ENCODE peak calls at places on chromosomes 13 and 19, in six cellular contexts. One of them, this sample, is unnamed.

GRCh38 chr13:99948411-99948810 is 23.2 kb downstream of the ZIC5 start:
- DNase-seq in cardiac muscle cell: no peak
- DNase-seq in AG10803: no peak
- DNase-seq in prostate gland: no peak
- DNase-seq in glutamatergic neuron: no peak
- DNase-seq in AG04450: no peak
- DNase-seq in this sample: no peak

GRCh38 chr19:47691090-47691489 is 22.1 kb upstream of the EHD2 start:
- DNase-seq in cardiac muscle cell: no peak
- DNase-seq in AG10803: no peak
- DNase-seq in prostate gland: no peak
- DNase-seq in glutamatergic neuron: no peak
- DNase-seq in AG04450: no peak
- DNase-seq in this sample: no peak

GRCh38 chr19:4288091-4288777 is 9.2 kb downstream of the SHD start:
- DNase-seq in cardiac muscle cell: no peak
- DNase-seq in AG10803: no peak
- DNase-seq in prostate gland: no peak
- DNase-seq in glutamatergic neuron: no peak
- DNase-seq in AG04450: no peak
- DNase-seq in this sample: no peak

GRCh38 chr13:77696006-77696862 is 1.3 kb upstream of the SLAIN1 start:
- DNase-seq in cardiac muscle cell: no peak
- DNase-seq in AG10803: no peak
- DNase-seq in prostate gland: no peak
- DNase-seq in glutamatergic neuron: no peak
- DNase-seq in AG04450: no peak
- DNase-seq in this sample: no peak

GRCh38 chr13:98978280-98978679 is 416 bp upstream of the DOCK9 start:
- DNase-seq in cardiac muscle cell: peak; percentile 39
- DNase-seq in AG10803: peak; percentile 91
- DNase-seq in prostate gland: no peak
- DNase-seq in glutamatergic neuron: no peak
- DNase-seq in AG04450: peak; percentile 69
- DNase-seq in this sample: no peak

GRCh38 chr19:11091343-11092153 is 2.3 kb downstream of the LDLR start:
- DNase-seq in cardiac muscle cell: peak; percentile 97
- DNase-seq in AG10803: peak; percentile 96
- DNase-seq in prostate gland: peak; percentile 80
- DNase-seq in glutamatergic neuron: no peak
- DNase-seq in AG04450: peak; percentile 46
- DNase-seq in this sample: no peak

GRCh38 chr13:63501702-63502101 is 2086.1 kb upstream of the PCDH20 start:
- DNase-seq in cardiac muscle cell: peak; percentile 4
- DNase-seq in AG10803: no peak
- DNase-seq in prostate gland: no peak
- DNase-seq in glutamatergic neuron: no peak
- DNase-seq in AG04450: no peak
- DNase-seq in this sample: no peak

GRCh38 chr13:51942189-51942588 is 69.1 kb downstream of the ATP7B start:
- DNase-seq in cardiac muscle cell: no peak
- DNase-seq in AG10803: no peak
- DNase-seq in prostate gland: no peak
- DNase-seq in glutamatergic neuron: no peak
- DNase-seq in AG04450: no peak
- DNase-seq in this sample: no peak

GRCh38 chr19:47765522-47766358 is 12.8 kb upstream of the SELENOW start:
- DNase-seq in cardiac muscle cell: peak; percentile 72
- DNase-seq in AG10803: peak; percentile 41
- DNase-seq in prostate gland: peak; percentile 44
- DNase-seq in glutamatergic neuron: peak; percentile 88
- DNase-seq in AG04450: no peak
- DNase-seq in this sample: no peak

GRCh38 chr13:42396501-42396900 is 124.5 kb downstream of the AKAP11 start:
- DNase-seq in cardiac muscle cell: no peak
- DNase-seq in AG10803: no peak
- DNase-seq in prostate gland: no peak
- DNase-seq in glutamatergic neuron: no peak
- DNase-seq in AG04450: no peak
- DNase-seq in this sample: no peak

GRCh38 chr13:91087276-91087675 is 260.2 kb upstream of the MIR17HG start:
- DNase-seq in cardiac muscle cell: no peak
- DNase-seq in AG10803: no peak
- DNase-seq in prostate gland: no peak
- DNase-seq in glutamatergic neuron: no peak
- DNase-seq in AG04450: no peak
- DNase-seq in this sample: no peak

GRCh38 chr19:2333807-2334211 is 5.3 kb downstream of the SPPL2B start:
- DNase-seq in cardiac muscle cell: no peak
- DNase-seq in AG10803: no peak
- DNase-seq in prostate gland: no peak
- DNase-seq in glutamatergic neuron: peak; percentile 33
- DNase-seq in AG04450: no peak
- DNase-seq in this sample: no peak

GRCh38 chr19:49555600-49556411 is 24.6 kb downstream of the NOSIP start:
- DNase-seq in cardiac muscle cell: peak; percentile 52
- DNase-seq in AG10803: peak; percentile 45
- DNase-seq in prostate gland: no peak
- DNase-seq in glutamatergic neuron: peak; percentile 76
- DNase-seq in AG04450: no peak
- DNase-seq in this sample: no peak

GRCh38 chr19:8017808-8018207 is 12.4 kb upstream of the ELAVL1 start:
- DNase-seq in cardiac muscle cell: no peak
- DNase-seq in AG10803: no peak
- DNase-seq in prostate gland: no peak
- DNase-seq in glutamatergic neuron: no peak
- DNase-seq in AG04450: no peak
- DNase-seq in this sample: no peak

GRCh38 chr13:112457485-112457884 is 81.3 kb downstream of the SPACA7 start:
- DNase-seq in cardiac muscle cell: no peak
- DNase-seq in AG10803: no peak
- DNase-seq in prostate gland: no peak
- DNase-seq in glutamatergic neuron: no peak
- DNase-seq in AG04450: no peak
- DNase-seq in this sample: no peak

GRCh38 chr13:44068169-44068568 is 188.5 kb downstream of the LACC1 start:
- DNase-seq in cardiac muscle cell: peak; percentile 56
- DNase-seq in AG10803: no peak
- DNase-seq in prostate gland: no peak
- DNase-seq in glutamatergic neuron: no peak
- DNase-seq in AG04450: no peak
- DNase-seq in this sample: no peak

GRCh38 chr13:106390360-106390759 is 145.1 kb downstream of the EFNB2 start:
- DNase-seq in cardiac muscle cell: no peak
- DNase-seq in AG10803: no peak
- DNase-seq in prostate gland: no peak
- DNase-seq in glutamatergic neuron: no peak
- DNase-seq in AG04450: no peak
- DNase-seq in this sample: no peak

GRCh38 chr13:80389073-80390038 is 48.4 kb upstream of the SPRY2 start:
- DNase-seq in cardiac muscle cell: peak; percentile 61
- DNase-seq in AG10803: no peak
- DNase-seq in prostate gland: no peak
- DNase-seq in glutamatergic neuron: no peak
- DNase-seq in AG04450: no peak
- DNase-seq in this sample: no peak

GRCh38 chr13:26254583-26255102 is 714 bp downstream of the CDK8 start:
- DNase-seq in cardiac muscle cell: peak; percentile 38
- DNase-seq in AG10803: peak; percentile 40
- DNase-seq in prostate gland: peak; percentile 62
- DNase-seq in glutamatergic neuron: peak; percentile 63
- DNase-seq in AG04450: no peak
- DNase-seq in this sample: peak; percentile 27

GRCh38 chr19:10517361-10517759 is at the start of gene S1PR5:
- DNase-seq in cardiac muscle cell: no peak
- DNase-seq in AG10803: no peak
- DNase-seq in prostate gland: no peak
- DNase-seq in glutamatergic neuron: peak; percentile 37
- DNase-seq in AG04450: no peak
- DNase-seq in this sample: no peak

GRCh38 chr19:38290631-38291147 is 13.4 kb upstream of the C19orf33 start:
- DNase-seq in cardiac muscle cell: peak; percentile 67
- DNase-seq in AG10803: peak; percentile 91
- DNase-seq in prostate gland: peak; percentile 96
- DNase-seq in glutamatergic neuron: no peak
- DNase-seq in AG04450: peak; percentile 86
- DNase-seq in this sample: no peak

GRCh38 chr19:46721269-46722003 is 4.5 kb upstream of the PRKD2 start:
- DNase-seq in cardiac muscle cell: no peak
- DNase-seq in AG10803: no peak
- DNase-seq in prostate gland: no peak
- DNase-seq in glutamatergic neuron: peak; percentile 66
- DNase-seq in AG04450: no peak
- DNase-seq in this sample: no peak

GRCh38 chr19:4327877-4328242 is 10.8 kb downstream of the STAP2 start:
- DNase-seq in cardiac muscle cell: no peak
- DNase-seq in AG10803: no peak
- DNase-seq in prostate gland: no peak
- DNase-seq in glutamatergic neuron: no peak
- DNase-seq in AG04450: no peak
- DNase-seq in this sample: no peak

GRCh38 chr19:46111376-46111775 is 13.1 kb downstream of the IGFL3 start:
- DNase-seq in cardiac muscle cell: no peak
- DNase-seq in AG10803: no peak
- DNase-seq in prostate gland: no peak
- DNase-seq in glutamatergic neuron: no peak
- DNase-seq in AG04450: no peak
- DNase-seq in this sample: no peak

GRCh38 chr13:39051157-39051556 is 12.9 kb downstream of the NHLRC3 start:
- DNase-seq in cardiac muscle cell: peak; percentile 70
- DNase-seq in AG10803: peak; percentile 55
- DNase-seq in prostate gland: no peak
- DNase-seq in glutamatergic neuron: no peak
- DNase-seq in AG04450: no peak
- DNase-seq in this sample: no peak

GRCh38 chr19:5806905-5807304 is 2.0 kb downstream of the NRTN start:
- DNase-seq in cardiac muscle cell: no peak
- DNase-seq in AG10803: no peak
- DNase-seq in prostate gland: no peak
- DNase-seq in glutamatergic neuron: no peak
- DNase-seq in AG04450: no peak
- DNase-seq in this sample: no peak

GRCh38 chr19:5808120-5808816 is 3.4 kb downstream of the NRTN start:
- DNase-seq in cardiac muscle cell: no peak
- DNase-seq in AG10803: no peak
- DNase-seq in prostate gland: no peak
- DNase-seq in glutamatergic neuron: no peak
- DNase-seq in AG04450: no peak
- DNase-seq in this sample: no peak

GRCh38 chr19:5804516-5805464 is at the start of gene NRTN:
- DNase-seq in cardiac muscle cell: no peak
- DNase-seq in AG10803: no peak
- DNase-seq in prostate gland: no peak
- DNase-seq in glutamatergic neuron: peak; percentile 48
- DNase-seq in AG04450: no peak
- DNase-seq in this sample: no peak

GRCh38 chr19:5805465-5806132 is 732 bp downstream of the NRTN start:
- DNase-seq in cardiac muscle cell: peak; percentile 60
- DNase-seq in AG10803: peak; percentile 24
- DNase-seq in prostate gland: peak; percentile 71
- DNase-seq in glutamatergic neuron: peak; percentile 93
- DNase-seq in AG04450: no peak
- DNase-seq in this sample: no peak

GRCh38 chr19:5806133-5806489 is 1.2 kb downstream of the NRTN start:
- DNase-seq in cardiac muscle cell: no peak
- DNase-seq in AG10803: no peak
- DNase-seq in prostate gland: no peak
- DNase-seq in glutamatergic neuron: no peak
- DNase-seq in AG04450: no peak
- DNase-seq in this sample: no peak
- TF ChIP-seq CTCF in cardiac muscle cell: no peak
- TF ChIP-seq CTCF in AG10803: no peak
- TF ChIP-seq CTCF in prostate gland: no peak
- TF ChIP-seq CTCF in glutamatergic neuron: peak; percentile 33
- TF ChIP-seq CTCF in AG04450: no peak
- TF ChIP-seq CTCF in this sample: no peak

GRCh38 chr13:20990910-20991525 is 70.4 kb downstream of the LATS2 start:
- DNase-seq in cardiac muscle cell: no peak
- DNase-seq in AG10803: no peak
- DNase-seq in prostate gland: no peak
- DNase-seq in glutamatergic neuron: no peak
- DNase-seq in AG04450: no peak
- DNase-seq in this sample: no peak
- TF ChIP-seq CTCF in cardiac muscle cell: no peak
- TF ChIP-seq CTCF in AG10803: no peak
- TF ChIP-seq CTCF in prostate gland: no peak
- TF ChIP-seq CTCF in glutamatergic neuron: no peak
- TF ChIP-seq CTCF in AG04450: no peak
- TF ChIP-seq CTCF in this sample: no peak

DNA sequence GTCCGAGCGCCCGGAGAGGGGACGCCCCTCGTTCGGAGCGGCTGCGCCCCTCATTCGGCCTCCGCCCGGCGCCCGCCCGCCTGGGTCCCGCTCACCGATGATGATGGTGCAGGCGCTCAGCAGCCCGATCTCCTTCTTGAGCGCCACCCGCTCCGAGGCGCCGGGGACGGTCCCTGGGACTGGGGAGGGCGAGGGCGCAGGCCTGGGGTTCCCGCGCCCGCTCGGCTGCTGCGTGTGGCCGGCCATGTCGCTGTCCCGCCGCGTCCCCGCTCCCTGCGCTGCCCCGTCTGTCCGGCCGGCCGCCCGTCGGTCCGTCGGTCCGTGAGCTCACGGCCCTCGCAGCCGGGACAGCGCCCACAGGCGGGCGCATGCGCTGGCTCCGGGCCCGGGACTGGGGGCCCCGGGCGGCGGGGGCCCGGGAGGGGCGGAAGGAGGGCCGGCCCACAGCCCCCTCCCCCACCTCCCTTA is at the start of gene SLC7A10:
- DNase-seq in cardiac muscle cell: peak; percentile 57
- DNase-seq in AG10803: no peak
- DNase-seq in prostate gland: no peak
- DNase-seq in glutamatergic neuron: no peak
- DNase-seq in AG04450: no peak
- DNase-seq in this sample: no peak
- TF ChIP-seq CTCF in cardiac muscle cell: no peak
- TF ChIP-seq CTCF in AG10803: no peak
- TF ChIP-seq CTCF in prostate gland: no peak
- TF ChIP-seq CTCF in glutamatergic neuron: no peak
- TF ChIP-seq CTCF in AG04450: no peak
- TF ChIP-seq CTCF in this sample: no peak

DNA sequence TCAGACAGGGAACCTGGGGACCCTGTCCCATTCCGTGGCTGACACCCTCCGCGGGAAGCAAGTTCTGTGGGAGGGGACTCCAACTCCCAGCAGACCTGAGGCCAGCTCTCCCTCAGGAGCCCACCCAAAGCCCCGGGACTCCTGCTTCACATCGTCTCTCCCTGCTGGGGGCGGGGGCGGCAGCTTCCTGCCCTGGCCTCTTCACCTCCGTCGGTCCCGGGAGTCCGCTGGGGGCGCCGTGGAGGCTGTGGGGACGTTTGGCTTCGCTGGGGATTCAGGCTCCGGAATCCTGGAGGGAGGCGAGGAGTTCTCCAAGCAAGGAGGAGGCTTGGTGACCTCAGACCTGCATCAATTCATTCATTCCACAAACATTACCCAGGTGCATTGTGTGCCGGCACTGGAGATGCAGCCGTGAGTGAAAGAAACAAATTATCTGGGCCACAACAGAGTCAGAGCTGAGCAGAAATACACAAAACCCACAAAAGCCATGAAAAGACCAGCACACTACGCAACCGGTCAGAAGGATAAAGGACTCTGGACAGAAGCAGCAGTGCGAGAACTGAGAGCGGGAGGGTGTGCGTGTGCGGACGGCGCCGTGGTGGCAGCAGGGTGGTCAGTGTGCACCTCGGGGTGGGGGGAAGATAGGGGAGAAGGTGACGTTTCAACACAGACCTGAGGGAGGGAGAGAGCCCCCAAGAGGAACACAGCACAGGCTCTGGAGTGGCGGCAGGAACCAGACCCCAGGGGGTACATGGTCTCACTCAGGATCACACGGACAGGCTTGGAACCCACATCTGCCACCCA is 19.0 kb downstream of the EPS8L1 start:
- DNase-seq in cardiac muscle cell: no peak
- DNase-seq in AG10803: no peak
- DNase-seq in prostate gland: no peak
- DNase-seq in glutamatergic neuron: peak; percentile 73
- DNase-seq in AG04450: no peak
- DNase-seq in this sample: no peak
- TF ChIP-seq CTCF in cardiac muscle cell: no peak
- TF ChIP-seq CTCF in AG10803: no peak
- TF ChIP-seq CTCF in prostate gland: no peak
- TF ChIP-seq CTCF in glutamatergic neuron: no peak
- TF ChIP-seq CTCF in AG04450: no peak
- TF ChIP-seq CTCF in this sample: no peak